ENCODE peak calls at places on chromosomes 13 and 19, in five cellular contexts. O, N, A, I and B are unnamed samples.

GRCh38 chr19:41131186-41131585 is 17.0 kb downstream of the CYP2F1 start:
- DNase-seq in O (no peak), I (no peak), N (no peak), A (no peak), B (no peak)

GRCh38 chr13:71964491-71965108 is 97.6 kb upstream of the DACH1 start:
- DNase-seq in A (no peak), I (no peak), O (no peak), N (no peak), B (no peak)

GRCh38 chr19:47253467-47253881 is 2.9 kb upstream of the CCDC9 start:
- DNase-seq in N (no peak), I (no peak), A (no peak), O (peak), B (peak)

GRCh38 chr13:109212630-109213029 is 573.8 kb downstream of the IRS2 start:
- DNase-seq in O (no peak), A (no peak), I (no peak), N (no peak), B (no peak)

GRCh38 chr19:18603255-18603957 is 3.2 kb downstream of the CRLF1 start:
- DNase-seq in A (peak), I (no peak), O (no peak), N (no peak), B (no peak)

GRCh38 chr13:110306960-110307696 is at the start of the genes COL4A1 and COL4A2:
- DNase-seq in N (no peak), A (peak), I (no peak), O (peak), B (no peak)

GRCh38 chr13:72170571-72170970 is 303.6 kb upstream of the DACH1 start:
- DNase-seq in A (no peak), N (no peak), I (no peak), O (no peak), B (no peak)

GRCh38 chr19:43923875-43924274 is 11.2 kb downstream of the ZNF45 start:
- DNase-seq in A (no peak), N (no peak), O (no peak), I (no peak), B (no peak)

GRCh38 chr19:37551123-37551993 is 43.2 kb downstream of the ZNF571 start:
- DNase-seq in I (no peak), O (peak), N (no peak), A (peak), B (no peak)

GRCh38 chr19:13400296-13400695 is 106.0 kb downstream of the CACNA1A start:
- DNase-seq in O (no peak), N (no peak), I (no peak), A (no peak), B (no peak)

GRCh38 chr13:98890186-98890585 is 87.7 kb downstream of the DOCK9 start:
- DNase-seq in I (no peak), N (no peak), O (peak), A (no peak), B (no peak)

GRCh38 chr13:69683921-69684663 is 423.5 kb upstream of the ATXN8OS start:
- DNase-seq in I (no peak), N (no peak), A (no peak), O (no peak), B (no peak)

GRCh38 chr19:18529782-18530181 is 7.9 kb upstream of the ELL start:
- DNase-seq in O (no peak), A (no peak), I (no peak), N (no peak), B (no peak)

GRCh38 chr13:76425930-76426329 is 460.3 kb downstream of the KCTD12 start:
- DNase-seq in A (no peak), I (no peak), O (peak), N (no peak), B (no peak)

GRCh38 chr19:19539738-19540703 is 2.0 kb downstream of the CILP2 start:
- DNase-seq in A (peak), N (peak), I (no peak), O (peak), B (no peak)

GRCh38 chr19:16814526-16815100 is 14.6 kb upstream of the SIN3B start:
- DNase-seq in O (peak), N (no peak), A (no peak), I (no peak), B (no peak)

GRCh38 chr13:42454749-42455148 is 119.2 kb upstream of the TNFSF11 start:
- DNase-seq in A (no peak), O (no peak), N (no peak), I (no peak), B (no peak)

GRCh38 chr13:29605860-29606526 is 10.5 kb upstream of the SLC7A1 start:
- DNase-seq in O (no peak), A (no peak), I (no peak), N (no peak), B (no peak)

GRCh38 chr19:47542030-47542475 is 27.2 kb upstream of the NAPA start:
- DNase-seq in O (peak), N (no peak), I (no peak), A (peak), B (no peak)

GRCh38 chr13:35465345-35465744 is 11.1 kb downstream of the MAB21L1 start:
- DNase-seq in A (no peak), N (no peak), I (no peak), O (no peak), B (no peak)

GRCh38 chr19:53432088-53432661 is 391 bp downstream of the ZNF761 start:
- DNase-seq in A (peak), O (peak), I (no peak), N (no peak), B (no peak)

GRCh38 chr13:22325761-22326160 is 654.9 kb downstream of the FGF9 start:
- DNase-seq in N (peak), A (no peak), O (no peak), I (no peak), B (no peak)

GRCh38 chr13:75202981-75203380 is 279.0 kb downstream of the TBC1D4 start:
- DNase-seq in I (no peak), A (no peak), O (no peak), N (no peak), B (no peak)

DNA sequence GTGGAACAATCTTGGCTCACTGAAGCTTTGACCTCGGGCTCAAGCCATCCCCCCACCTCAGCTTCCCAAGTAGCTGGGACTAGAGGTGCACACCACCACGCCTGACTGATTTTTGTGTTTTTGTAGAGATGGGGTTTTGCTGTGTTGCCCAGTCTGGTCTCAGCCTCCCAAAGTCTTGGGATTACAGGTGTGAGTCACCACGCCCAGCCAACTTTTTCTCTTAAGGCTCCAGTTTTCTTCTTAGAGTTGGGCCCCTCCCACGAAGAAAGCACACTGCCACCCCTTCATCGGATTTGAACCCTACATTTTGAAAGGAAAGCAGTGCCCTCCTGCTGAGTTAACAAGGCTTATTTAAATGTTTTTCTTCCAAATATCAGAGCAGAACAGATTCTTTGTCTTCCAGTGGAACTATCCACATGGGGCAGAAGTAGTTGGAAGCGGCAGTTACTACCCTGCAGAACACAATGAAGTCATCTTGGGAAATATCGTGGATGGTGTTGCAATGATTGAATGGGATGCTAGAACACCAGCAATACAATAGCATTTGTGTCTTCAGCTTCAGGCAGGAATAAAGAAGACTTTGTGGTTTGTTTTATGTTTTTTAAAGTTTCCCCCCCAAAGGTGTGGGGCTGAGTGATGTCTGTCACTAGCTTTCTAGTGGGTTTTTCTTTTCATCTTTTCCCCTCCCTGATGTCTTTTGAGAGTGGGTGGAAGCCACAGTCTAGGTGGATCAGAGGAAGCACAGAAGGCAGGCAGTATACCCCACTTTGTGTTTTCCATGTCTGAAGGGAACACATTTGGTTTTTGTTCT is 8.9 kb downstream of the ACTN4 start:
- DNase-seq in A (no peak), I (no peak), N (no peak), O (peak), B (peak)
- TF ChIP-seq RAD21 in A (no peak), I (no peak), N (no peak), O (no peak), B (no peak)

GRCh38 chr19:11580665-11581418 is 3.4 kb upstream of the ACP5 start:
- DNase-seq in N (no peak), O (peak), I (no peak), A (no peak), B (no peak)

GRCh38 chr19:11574689-11575088 is 2.8 kb downstream of the ACP5 start:
- DNase-seq in O (no peak), I (no peak), N (no peak), A (no peak), B (no peak)

GRCh38 chr19:11577451-11578341 is at the start of gene ACP5:
- DNase-seq in I (no peak), N (no peak), O (no peak), A (peak), B (no peak)

GRCh38 chr19:11578342-11579142 is 1.1 kb upstream of the ACP5 start:
- DNase-seq in I (no peak), A (peak), O (no peak), N (no peak), B (peak)

DNA sequence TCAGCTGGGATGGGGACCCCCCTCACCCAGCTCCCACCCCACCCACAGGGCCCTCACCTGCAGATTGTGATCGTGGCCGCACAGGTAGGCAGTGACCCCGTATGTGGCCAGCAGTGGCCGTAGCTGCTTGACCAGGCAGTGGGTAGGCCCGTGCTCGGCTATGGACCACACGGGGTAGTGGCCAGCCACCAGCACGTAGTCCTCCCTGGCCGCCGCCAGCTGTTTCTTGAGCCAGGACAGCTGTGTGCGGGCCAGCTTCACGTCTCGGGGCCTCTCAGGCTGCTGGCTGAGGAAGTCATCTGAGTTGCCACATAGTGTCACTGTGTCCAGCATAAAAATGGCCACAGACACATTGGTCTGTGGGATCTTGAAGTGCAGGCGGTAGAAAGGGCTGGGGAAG is 1.3 kb downstream of the ACP5 start:
- DNase-seq in I (no peak), N (no peak), A (no peak), O (no peak), B (no peak)
- H2AFZ ChIP-seq in I (no peak), N (no peak), A (no peak), O (peak), B (no peak)

GRCh38 chr19:40078377-40078776 is 12.4 kb downstream of the ZNF780A start:
- DNase-seq in O (no peak), A (no peak), N (no peak), I (no peak), B (no peak)

GRCh38 chr19:40084948-40085347 is 5.8 kb downstream of the ZNF780A start:
- DNase-seq in A (no peak), N (no peak), O (no peak), I (no peak), B (peak)

DNA sequence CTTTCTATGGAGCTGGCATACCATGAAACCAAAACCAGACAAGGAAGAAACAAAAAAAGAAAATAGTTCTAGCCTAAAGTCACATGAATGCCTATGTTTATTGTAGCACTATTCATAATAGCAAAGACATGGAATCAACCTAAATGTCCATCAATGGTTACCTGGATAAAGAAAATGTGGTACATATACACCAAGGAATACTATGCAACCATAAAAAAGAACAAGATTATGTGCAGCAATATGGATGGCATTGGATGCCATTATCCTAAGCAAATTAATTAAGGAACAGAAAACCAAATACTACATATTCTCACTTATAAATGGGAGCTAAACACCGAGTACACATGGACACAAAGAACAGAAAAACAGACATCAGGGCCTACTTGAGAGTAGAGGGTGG is 10.5 kb downstream of the ZNF780A start:
- DNase-seq in O (no peak), N (no peak), A (no peak), I (no peak), B (no peak)
- TF ChIP-seq RAD21 in O (no peak), N (no peak), A (no peak), I (no peak), B (no peak)

GRCh38 chr19:33796164-33797100 is at the start of gene KCTD15:
- DNase-seq in O (peak), N (no peak), I (no peak), A (peak), B (no peak)
- H2AFZ ChIP-seq in O (peak), N (no peak), I (no peak), A (peak), B (no peak)

GRCh38 chr19:34888091-34888490 is 38.6 kb upstream of the ZNF30 start:
- DNase-seq in O (no peak), I (no peak), N (no peak), A (no peak), B (peak)
- TF ChIP-seq RAD21 in O (no peak), I (no peak), N (no peak), A (no peak), B (no peak)

DNA sequence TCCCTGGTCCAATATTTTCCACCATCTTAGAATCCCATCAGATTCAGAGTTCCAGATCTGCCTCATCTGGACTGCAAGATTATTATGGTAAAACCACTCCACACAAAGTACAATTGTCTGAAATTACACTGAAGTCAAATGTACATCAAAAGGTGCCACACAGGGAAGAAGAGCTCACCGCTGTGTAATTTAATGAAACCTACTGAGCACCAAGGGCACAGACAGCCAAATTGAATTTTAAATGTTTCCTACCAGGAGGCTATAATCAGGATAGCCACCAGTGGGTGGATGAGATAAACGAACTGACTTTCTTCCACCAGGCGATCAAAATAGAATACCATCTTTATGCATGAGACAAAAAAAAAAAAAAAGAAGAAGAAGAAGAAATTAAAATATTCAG is 21.8 kb downstream of the LHFPL6 start:
- DNase-seq in N (no peak), A (no peak), I (no peak), O (no peak), B (no peak)
- H2AFZ ChIP-seq in N (no peak), A (no peak), I (no peak), O (no peak), B (no peak)

DNA sequence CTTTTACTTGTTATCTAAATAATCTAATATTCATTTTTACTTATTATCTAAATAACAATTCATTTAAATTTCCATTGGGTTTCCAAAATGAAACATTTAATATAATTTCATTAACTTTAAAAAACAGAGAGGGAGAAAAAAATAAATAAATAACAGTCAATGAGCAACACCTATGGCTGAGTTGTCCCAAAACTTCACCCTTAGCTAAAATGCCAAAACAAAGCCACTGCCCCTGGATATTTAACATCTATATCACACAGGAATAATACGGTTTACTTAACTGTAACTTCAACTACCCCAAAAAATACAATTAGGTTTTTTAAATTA is 570 bp downstream of the ELF1 start:
- DNase-seq in O (no peak), N (no peak), A (no peak), I (no peak), B (no peak)
- TF ChIP-seq RAD21 in O (no peak), N (no peak), A (no peak), I (no peak), B (no peak)

GRCh38 chr13:58597552-58597951 is 966.0 kb downstream of the PCDH17 start:
- DNase-seq in O (no peak), I (no peak), N (no peak), A (no peak), B (no peak)
- H2AFZ ChIP-seq in O (no peak), I (no peak), N (no peak), A (no peak), B (no peak)

GRCh38 chr13:38735655-38736440 is 49.0 kb downstream of the FREM2 start:
- DNase-seq in N (no peak), A (peak), I (no peak), O (no peak), B (no peak)
- TF ChIP-seq RAD21 in N (no peak), A (no peak), I (no peak), O (no peak), B (no peak)